ENCODE peak calls at places on chromosomes 13 and 19, in ten cellular contexts. M, C, N, A, L, F, V, E, J and K are unnamed samples.

GRCh38 chr13:75993823-75994222 is 357.7 kb downstream of the LMO7 start:
- DNase-seq in N (no peak), J (peak), C (peak), F (no peak), L (no peak), M (no peak), V (no peak), E (no peak), A (no peak), K (no peak)

GRCh38 chr19:47542030-47542475 is 27.2 kb upstream of the NAPA start:
- DNase-seq in L (no peak), A (peak), N (peak), J (no peak), E (peak), V (no peak), M (no peak), C (peak), F (no peak), K (no peak)

GRCh38 chr19:52007436-52007804 is 591 bp downstream of the ZNF615 start:
- DNase-seq in A (peak), E (peak), J (no peak), V (no peak), L (no peak), C (peak), N (no peak), F (no peak), M (no peak), K (no peak)

GRCh38 chr13:27304611-27305010 is 34.0 kb downstream of the RASL11A start:
- DNase-seq in M (no peak), A (no peak), J (no peak), N (no peak), V (no peak), L (no peak), E (no peak), C (no peak), F (no peak), K (no peak)

GRCh38 chr19:14059652-14060155 is 2.2 kb downstream of the PALM3 start:
- DNase-seq in M (no peak), A (no peak), F (no peak), E (peak), N (no peak), C (no peak), L (no peak), J (no peak), V (no peak), K (no peak)

GRCh38 chr19:40811478-40812341 is 12.7 kb downstream of the EGLN2 start:
- DNase-seq in J (no peak), V (no peak), L (no peak), N (no peak), F (no peak), A (no peak), M (no peak), E (peak), C (no peak), K (no peak)

GRCh38 chr19:51026554-51026831 is at the start of gene KLK11:
- DNase-seq in C (no peak), E (no peak), J (no peak), N (no peak), M (no peak), F (no peak), L (no peak), V (no peak), A (peak), K (no peak)

GRCh38 chr19:43124360-43124759 is 41.9 kb upstream of the PSG2 start:
- DNase-seq in L (no peak), M (no peak), C (no peak), N (no peak), F (no peak), E (no peak), V (no peak), A (no peak), J (no peak), K (no peak)

GRCh38 chr19:33819875-33820781 is 23.5 kb downstream of the KCTD15 start:
- DNase-seq in C (peak), V (peak), E (peak), L (no peak), M (peak), F (peak), A (peak), N (peak), J (peak), K (no peak)

GRCh38 chr13:106701810-106702341 is 133.9 kb upstream of the ARGLU1 start:
- DNase-seq in A (no peak), M (no peak), J (no peak), L (no peak), C (no peak), E (no peak), N (no peak), V (no peak), F (no peak), K (no peak)

GRCh38 chr19:44604241-44604640 is 9.1 kb upstream of the IGSF23 start:
- DNase-seq in J (no peak), C (no peak), V (no peak), M (no peak), A (no peak), N (no peak), L (no peak), E (no peak), F (no peak), K (no peak)

GRCh38 chr19:16366433-16367268 is 42.0 kb downstream of the KLF2 start:
- DNase-seq in A (no peak), L (no peak), E (peak), N (no peak), C (no peak), M (no peak), F (no peak), V (no peak), J (no peak), K (no peak)

GRCh38 chr19:37484406-37485115 is 15.4 kb downstream of the ZNF570 start:
- DNase-seq in M (no peak), F (no peak), N (no peak), C (peak), V (no peak), E (no peak), L (no peak), J (no peak), A (no peak), K (no peak)

GRCh38 chr19:2602391-2603181 is 99.9 kb downstream of the GNG7 start:
- DNase-seq in N (peak), C (peak), E (peak), L (peak), M (no peak), F (no peak), V (no peak), J (peak), A (peak), K (no peak)

GRCh38 chr13:46142692-46143238 is 37.9 kb upstream of the CPB2 start:
- DNase-seq in F (no peak), E (no peak), L (no peak), N (no peak), V (no peak), A (no peak), M (no peak), C (no peak), J (no peak), K (no peak)

GRCh38 chr19:38224014-38224862 is at the start of gene DPF1:
- DNase-seq in F (peak), J (peak), E (peak), A (peak), M (peak), L (peak), N (peak), V (no peak), C (peak), K (peak)

GRCh38 chr19:56917998-56918397 is 77.5 kb upstream of the PEG3 start:
- DNase-seq in N (no peak), L (no peak), E (no peak), A (peak), M (no peak), J (no peak), V (no peak), F (no peak), C (no peak), K (no peak)